ENCODE peak calls at places on chromosome X, in seven cellular contexts. R, M, D, W, T, C and X are unnamed samples.

GRCh38 chrX:23749576-23749975 is 6.5 kb upstream of the ACOT9 start:
- DNase-seq in R (no peak), M (no peak), D (no peak), W (no peak), T (no peak), C (no peak), X (no peak)

GRCh38 chrX:134548257-134548732 is 88.3 kb downstream of the HPRT1 start:
- DNase-seq in R (peak), M (no peak), D (no peak), W (no peak), T (no peak), C (no peak), X (no peak)

GRCh38 chrX:107440692-107441091 is 8.8 kb upstream of the FRMPD3 start:
- DNase-seq in R (no peak), M (no peak), D (no peak), W (no peak), T (no peak), C (no peak), X (no peak)

GRCh38 chrX:14673236-14673635 is 143.9 kb downstream of the GLRA2 start:
- DNase-seq in R (peak), M (no peak), D (no peak), W (no peak), T (no peak), C (no peak), X (no peak)

GRCh38 chrX:17435476-17435875 is 60.5 kb downstream of the NHS start:
- DNase-seq in R (no peak), M (no peak), D (no peak), W (no peak), T (no peak), C (no peak), X (no peak)

GRCh38 chrX:42399632-42400024 is 378.3 kb downstream of the PPP1R2C start:
- DNase-seq in R (no peak), M (no peak), D (no peak), W (no peak), T (no peak), C (no peak), X (no peak)

GRCh38 chrX:112760697-112761096 is 79.9 kb downstream of the AMOT start:
- DNase-seq in R (peak), M (no peak), D (no peak), W (no peak), T (no peak), C (no peak), X (no peak)

GRCh38 chrX:121876316-121876715 is 828.9 kb downstream of the GLUD2 start:
- DNase-seq in R (no peak), M (no peak), D (no peak), W (no peak), T (no peak), C (no peak), X (no peak)

GRCh38 chrX:119853449-119853848 is 686 bp upstream of the UPF3B start:
- DNase-seq in R (no peak), M (no peak), D (no peak), W (no peak), T (no peak), C (no peak), X (no peak)

GRCh38 chrX:97159916-97160800 is 276.4 kb downstream of the RPA4 start:
- DNase-seq in R (no peak), M (no peak), D (no peak), W (no peak), T (no peak), C (no peak), X (no peak)

GRCh38 chrX:136687457-136687856 is 39.5 kb downstream of the CD40LG start:
- DNase-seq in R (no peak), M (no peak), D (no peak), W (no peak), T (no peak), C (no peak), X (no peak)

GRCh38 chrX:120269379-120270035 is 18.9 kb downstream of the ZBTB33 start:
- DNase-seq in R (no peak), M (no peak), D (no peak), W (no peak), T (no peak), C (no peak), X (no peak)

GRCh38 chrX:47662144-47662657 is 3.2 kb upstream of the UXT start:
- DNase-seq in R (peak), M (no peak), D (no peak), W (peak), T (no peak), C (no peak), X (peak)

GRCh38 chrX:123313486-123313885 is 129.4 kb downstream of the GRIA3 start:
- DNase-seq in R (no peak), M (no peak), D (no peak), W (no peak), T (no peak), C (no peak), X (no peak)

GRCh38 chrX:124467202-124467601 is 120.8 kb downstream of the SH2D1A start:
- DNase-seq in R (no peak), M (no peak), D (no peak), W (no peak), T (no peak), C (no peak), X (no peak)

GRCh38 chrX:32087663-32088062 is 1015.8 kb upstream of the FTHL17 start:
- DNase-seq in R (no peak), M (no peak), D (no peak), W (no peak), T (no peak), C (no peak), X (no peak)

GRCh38 chrX:73447311-73447794 is 500 bp downstream of the CDX4 start:
- DNase-seq in R (no peak), M (no peak), D (no peak), W (no peak), T (no peak), C (no peak), X (no peak)

GRCh38 chrX:103002576-103002975 is 61.4 kb downstream of the BEX1 start:
- DNase-seq in R (no peak), M (no peak), D (no peak), W (no peak), T (no peak), C (no peak), X (no peak)

GRCh38 chrX:102651242-102651967 is at the start of gene GPRASP1:
- DNase-seq in R (peak), M (no peak), D (peak), W (peak), T (no peak), C (peak), X (peak)

GRCh38 chrX:120752431-120753128 is 122.7 kb upstream of the C1GALT1C1 start:
- DNase-seq in R (no peak), M (no peak), D (no peak), W (no peak), T (no peak), C (no peak), X (no peak)

GRCh38 chrX:113202601-113203000 is 362.0 kb upstream of the AMOT start:
- DNase-seq in R (no peak), M (no peak), D (no peak), W (no peak), T (no peak), C (no peak), X (no peak)

GRCh38 chrX:29903365-29903764 is 312.0 kb upstream of the MAGEB2 start:
- DNase-seq in R (peak), M (no peak), D (no peak), W (no peak), T (no peak), C (no peak), X (no peak)

GRCh38 chrX:147376601-147377387 is 534.9 kb upstream of the FMR1 start:
- DNase-seq in R (no peak), M (no peak), D (no peak), W (no peak), T (peak), C (no peak), X (no peak)

GRCh38 chrX:9738146-9738545 is 27.5 kb downstream of the GPR143 start:
- DNase-seq in R (no peak), M (no peak), D (no peak), W (no peak), T (no peak), C (no peak), X (no peak)

GRCh38 chrX:94058728-94059382 is 384.8 kb downstream of the FAM133A start:
- DNase-seq in R (peak), M (no peak), D (no peak), W (no peak), T (no peak), C (no peak), X (no peak)

GRCh38 chrX:19602866-19603620 is 87.7 kb upstream of the MAP3K15 start:
- DNase-seq in R (peak), M (no peak), D (no peak), W (peak), T (no peak), C (no peak), X (peak)

GRCh38 chrX:46929439-46930018 is 17.3 kb downstream of the JADE3 start:
- DNase-seq in R (peak), M (no peak), D (no peak), W (no peak), T (no peak), C (no peak), X (no peak)

GRCh38 chrX:66676413-66676812 is 37.5 kb upstream of the EDA2R start:
- DNase-seq in R (peak), M (no peak), D (no peak), W (no peak), T (no peak), C (no peak), X (no peak)

GRCh38 chrX:85964744-85965143 is 82.6 kb downstream of the CHM start:
- DNase-seq in R (no peak), M (no peak), D (no peak), W (no peak), T (no peak), C (no peak), X (no peak)

GRCh38 chrX:45505214-45505613 is 304.5 kb upstream of the DIPK2B start:
- DNase-seq in R (peak), M (no peak), D (no peak), W (no peak), T (no peak), C (no peak), X (no peak)

GRCh38 chrX:45070116-45071007 is 130.3 kb downstream of the DIPK2B start:
- DNase-seq in R (peak), M (no peak), D (no peak), W (no peak), T (no peak), C (no peak), X (no peak)

GRCh38 chrX:74382613-74383012 is 38.7 kb upstream of the SLC16A2 start:
- DNase-seq in R (peak), M (peak), D (peak), W (peak), T (peak), C (peak), X (peak)